ENCODE peak calls at places on chromosomes 11 and 22, in seven cellular contexts. J is lower lobe of right lung, X is AG04449, S is GM20000, U is AG09309, V is uterus, C is transverse colon. T is an unnamed sample.

GRCh38 chr11:47127213-47127612 is 49.5 kb downstream of the ARFGAP2 start:
- DNase-seq in S (no peak), U (no peak), V (no peak), C (no peak), X (no peak), J (no peak), T (no peak)

GRCh38 chr11:16148301-16148787 is 208.0 kb downstream of the SOX6 start:
- DNase-seq in C (no peak), X (no peak), V (no peak), S (no peak), J (no peak), U (no peak), T (no peak)

GRCh38 chr11:16292167-16292859 is 64.0 kb downstream of the SOX6 start:
- DNase-seq in C (no peak), S (no peak), J (no peak), X (no peak), V (no peak), U (no peak), T (no peak)

GRCh38 chr22:27561301-27561820 is 240.2 kb downstream of the MN1 start:
- DNase-seq in U (no peak), S (no peak), V (no peak), J (no peak), C (no peak), X (no peak), T (no peak)

GRCh38 chr11:59174664-59175033 is 2.7 kb downstream of the DTX4 start:
- DNase-seq in X (no peak), C (peak), V (no peak), S (no peak), U (peak), J (no peak), T (peak)

GRCh38 chr22:46697811-46698515 is 40.1 kb downstream of the CERK start:
- DNase-seq in C (no peak), U (no peak), V (no peak), J (no peak), X (no peak), S (no peak), T (no peak)

GRCh38 chr22:42473484-42474193 is 41.4 kb upstream of the NFAM1 start:
- DNase-seq in S (peak), X (no peak), V (no peak), J (no peak), C (no peak), U (peak), T (peak)

GRCh38 chr11:113578715-113579250 is 103.6 kb upstream of the DRD2 start:
- DNase-seq in S (no peak), C (no peak), X (no peak), U (no peak), J (no peak), V (no peak), T (no peak)

GRCh38 chr11:108565653-108566052 is 27.9 kb downstream of the EXPH5 start:
- DNase-seq in U (no peak), V (no peak), S (no peak), J (no peak), C (no peak), X (no peak), T (no peak)

GRCh38 chr11:746289-747175 is 732 bp upstream of the TALDO1 start:
- DNase-seq in S (no peak), V (no peak), X (no peak), U (no peak), J (no peak), C (no peak), T (no peak)

GRCh38 chr11:100151944-100152343 is 535.1 kb upstream of the ARHGAP42 start:
- DNase-seq in C (no peak), J (no peak), U (no peak), X (no peak), S (no peak), V (no peak), T (no peak)

DNA sequence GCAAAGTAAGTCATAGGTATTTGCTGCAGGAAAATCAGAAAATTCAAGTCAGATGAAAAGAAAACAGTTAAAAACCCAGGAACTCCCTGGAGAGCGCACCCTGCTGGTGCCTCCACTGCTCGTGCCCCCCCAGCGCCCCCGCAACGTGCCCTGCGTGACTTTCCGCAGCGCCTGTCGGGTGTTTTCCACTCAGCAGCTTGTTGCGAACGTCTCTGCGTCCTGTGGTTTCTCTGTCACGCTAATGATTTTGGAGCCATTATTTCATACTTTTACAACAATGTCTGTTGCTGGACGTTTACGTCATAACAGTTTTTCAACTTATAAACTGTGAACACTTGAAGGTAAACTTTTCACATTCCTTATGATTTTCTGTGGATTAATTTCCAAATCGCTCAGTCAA is 5.0 kb downstream of the CRELD2 start:
- DNase-seq in S (no peak), V (no peak), C (no peak), J (no peak), X (no peak), U (no peak), T (no peak)
- TF ChIP-seq CTCF in S (no peak), V (no peak), C (no peak), J (no peak), X (no peak), U (no peak), T (no peak)

GRCh38 chr22:50699754-50700386 is 27.2 kb downstream of the SHANK3 start:
- DNase-seq in S (no peak), J (peak), V (no peak), U (no peak), C (no peak), X (no peak), T (no peak)
- TF ChIP-seq CTCF in S (no peak), J (no peak), V (no peak), U (no peak), C (no peak), X (no peak), T (no peak)

GRCh38 chr22:23787600-23787896 is 782 bp downstream of the SMARCB1 start:
- DNase-seq in S (no peak), U (no peak), V (no peak), X (no peak), J (no peak), C (no peak), T (no peak)

GRCh38 chr22:23790819-23791736 is 4.3 kb downstream of the SMARCB1 start:
- DNase-seq in V (peak), S (peak), C (no peak), X (no peak), U (peak), J (peak), T (no peak)

GRCh38 chr22:23787910-23788309 is 1.1 kb downstream of the SMARCB1 start:
- DNase-seq in X (no peak), C (no peak), U (no peak), S (no peak), V (no peak), J (peak), T (no peak)

GRCh38 chr22:23789121-23789520 is 2.4 kb downstream of the SMARCB1 start:
- DNase-seq in V (no peak), X (no peak), S (peak), J (no peak), C (no peak), U (no peak), T (no peak)

GRCh38 chr22:23789638-23790037 is 2.9 kb downstream of the SMARCB1 start:
- DNase-seq in X (no peak), S (peak), J (peak), U (no peak), V (no peak), C (no peak), T (no peak)
- TF ChIP-seq CTCF in X (no peak), S (no peak), J (no peak), U (no peak), V (no peak), C (no peak), T (no peak)

GRCh38 chr22:30435674-30436126 is 10.1 kb downstream of the MTFP1 start:
- DNase-seq in J (peak), V (peak), C (peak), U (no peak), S (peak), X (no peak), T (no peak)
- TF ChIP-seq CTCF in J (peak), V (no peak), C (no peak), U (no peak), S (no peak), X (no peak), T (no peak)

DNA sequence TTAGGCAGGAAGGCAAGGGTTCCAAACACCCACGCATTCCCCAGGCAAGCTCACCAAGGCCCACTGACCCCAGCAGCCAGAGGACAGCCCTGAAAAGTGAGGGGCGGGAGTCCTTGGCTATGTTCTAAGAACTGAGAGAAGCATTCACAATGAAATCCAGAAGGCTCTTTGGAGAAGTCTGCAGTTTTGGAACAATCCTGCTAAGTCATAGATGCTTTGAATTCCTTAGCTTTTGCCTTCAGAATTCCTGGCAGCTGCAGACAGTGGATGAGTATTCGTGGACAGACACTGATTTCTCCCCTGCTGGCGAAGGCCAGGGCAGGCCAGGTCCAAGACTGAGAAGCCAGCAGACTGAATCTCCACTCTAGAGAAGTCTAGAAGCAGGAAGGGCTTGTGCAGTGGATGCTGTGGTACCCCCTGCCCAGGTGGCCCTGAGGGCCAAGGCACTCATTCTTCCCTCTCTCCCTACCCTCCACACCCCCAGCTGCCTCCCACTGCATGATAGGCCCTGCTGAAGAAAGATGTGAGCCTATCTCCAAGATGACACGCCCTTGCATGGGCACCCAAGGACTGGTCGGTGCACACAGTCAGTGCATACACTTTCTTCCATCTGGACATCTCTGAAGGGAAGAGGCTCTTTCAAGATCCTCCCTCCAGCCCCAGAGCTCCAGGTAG is 133.2 kb upstream of the TEAD1 start:
- DNase-seq in X (peak), S (no peak), U (peak), V (peak), C (no peak), J (no peak), T (no peak)
- TF ChIP-seq CTCF in X (peak), S (no peak), U (peak), V (no peak), C (no peak), J (no peak), T (no peak)

GRCh38 chr22:48754611-48755331 is 1072.9 kb downstream of the BRD1 start:
- DNase-seq in J (peak), X (no peak), C (no peak), U (no peak), S (no peak), V (no peak), T (no peak)
- TF ChIP-seq CTCF in J (no peak), X (no peak), C (no peak), U (no peak), S (no peak), V (no peak), T (no peak)

DNA sequence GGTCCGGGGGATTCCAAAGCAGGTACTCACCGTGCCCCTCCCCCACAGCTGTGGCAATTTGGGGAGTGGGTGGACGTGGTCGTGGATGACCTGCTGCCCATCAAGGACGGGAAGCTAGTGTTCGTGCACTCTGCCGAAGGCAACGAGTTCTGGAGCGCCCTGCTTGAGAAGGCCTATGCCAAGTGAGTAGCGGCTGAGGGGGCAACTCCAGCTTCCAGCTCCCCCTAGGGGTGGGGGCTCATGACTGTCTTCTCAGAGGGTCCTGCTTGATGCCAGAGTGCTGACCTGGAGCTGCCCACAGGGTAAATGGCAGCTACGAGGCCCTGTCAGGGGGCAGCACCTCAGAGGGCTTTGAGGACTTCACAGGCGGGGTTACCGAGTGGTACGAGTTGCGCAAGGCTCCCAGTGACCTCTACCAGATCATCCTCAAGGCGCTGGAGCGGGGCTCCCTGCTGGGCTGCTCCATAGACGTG is 4.2 kb downstream of the CAPN1 start:
- DNase-seq in C (no peak), X (no peak), J (no peak), U (no peak), V (no peak), S (no peak), T (no peak)
- TF ChIP-seq CTCF in C (no peak), X (no peak), J (no peak), U (no peak), V (no peak), S (no peak), T (peak)

DNA sequence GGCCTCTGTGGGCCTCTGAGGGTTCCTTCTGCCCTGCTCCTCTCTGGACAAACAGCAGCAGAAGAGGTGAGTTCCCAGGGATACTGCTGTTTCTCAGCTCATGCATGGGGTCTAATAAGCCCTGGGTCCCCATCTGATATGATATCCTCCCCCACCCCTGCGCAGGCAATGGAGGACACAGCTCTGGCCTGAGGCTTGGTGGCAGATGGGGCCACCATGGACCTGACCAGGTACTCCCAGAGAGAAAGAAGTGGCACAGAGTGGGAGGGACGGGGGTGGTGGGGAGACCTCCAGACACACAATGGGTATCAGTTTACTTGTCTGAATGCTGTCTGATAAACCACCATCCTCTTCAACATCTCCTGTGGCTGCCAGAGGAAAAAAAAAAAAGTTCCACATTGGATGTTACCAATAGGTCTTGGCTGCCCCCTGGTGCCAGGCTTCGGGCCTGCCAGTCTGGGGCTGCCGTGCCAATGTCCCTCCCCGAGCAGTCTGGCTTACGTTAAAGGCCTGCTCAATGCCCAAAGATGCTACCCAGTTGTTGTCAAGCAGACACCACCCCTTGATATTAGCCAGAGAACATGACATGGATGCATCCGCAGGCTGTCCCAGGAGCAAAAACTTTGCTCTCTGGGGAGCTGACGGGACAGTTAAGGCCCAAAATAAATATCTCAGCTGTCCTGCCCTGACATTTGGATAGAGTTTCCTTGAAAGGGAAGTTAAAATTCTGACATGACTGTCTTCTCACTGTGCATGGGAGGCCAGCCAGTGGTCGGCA is 27.9 kb upstream of the ABCC8 start:
- DNase-seq in S (peak), V (peak), U (peak), C (peak), X (no peak), J (peak), T (peak)
- TF ChIP-seq CTCF in S (peak), V (peak), U (peak), C (peak), X (peak), J (peak), T (peak)

DNA sequence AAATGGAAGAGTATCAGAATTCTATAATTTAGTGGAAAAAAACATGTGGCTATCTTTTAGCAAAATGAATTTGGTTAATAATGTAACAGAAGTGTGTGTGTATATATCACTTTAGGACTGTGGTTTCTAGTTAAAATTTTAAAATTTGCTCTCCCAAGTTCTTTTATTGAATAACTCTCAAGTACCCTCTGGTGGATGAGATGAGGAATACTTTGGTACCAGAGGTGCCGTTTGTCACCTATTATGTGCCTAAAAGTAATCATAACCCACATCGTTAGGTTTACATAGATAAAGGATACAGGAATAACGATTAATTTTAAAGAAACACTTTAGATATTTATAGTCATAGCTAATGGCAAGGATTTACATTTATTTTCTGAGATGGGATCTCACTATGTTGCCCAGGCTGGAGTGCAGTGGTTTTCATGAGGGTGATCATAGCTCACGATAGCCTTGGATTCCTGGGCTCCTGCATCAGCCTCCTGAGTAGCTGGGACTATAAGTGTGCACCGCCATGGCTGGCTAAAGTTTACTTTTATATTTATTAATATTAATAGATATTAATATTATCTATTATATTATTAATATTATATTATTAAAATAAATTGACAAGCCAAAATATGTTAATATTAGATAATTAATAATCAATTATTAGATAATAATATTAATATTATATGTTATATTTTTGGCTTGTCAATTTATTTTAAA is 66.7 kb upstream of the CAPRIN1 start:
- DNase-seq in C (no peak), X (no peak), S (no peak), V (no peak), J (no peak), U (no peak), T (no peak)
- TF ChIP-seq CTCF in C (no peak), X (no peak), S (no peak), V (no peak), J (no peak), U (no peak), T (no peak)

GRCh38 chr11:18524248-18524647 is 2.5 kb downstream of the TSG101 start:
- DNase-seq in X (no peak), S (no peak), V (no peak), U (no peak), J (no peak), C (no peak), T (no peak)

GRCh38 chr11:18526130-18526520 is 617 bp downstream of the TSG101 start:
- DNase-seq in V (no peak), X (no peak), J (no peak), S (no peak), C (no peak), U (no peak), T (no peak)

GRCh38 chr11:18521123-18521522 is 5.6 kb downstream of the TSG101 start:
- DNase-seq in V (no peak), S (no peak), X (no peak), J (no peak), C (no peak), U (no peak), T (no peak)

GRCh38 chr11:18523079-18523478 is 3.7 kb downstream of the TSG101 start:
- DNase-seq in U (no peak), X (no peak), J (no peak), S (no peak), C (no peak), V (no peak), T (no peak)

DNA sequence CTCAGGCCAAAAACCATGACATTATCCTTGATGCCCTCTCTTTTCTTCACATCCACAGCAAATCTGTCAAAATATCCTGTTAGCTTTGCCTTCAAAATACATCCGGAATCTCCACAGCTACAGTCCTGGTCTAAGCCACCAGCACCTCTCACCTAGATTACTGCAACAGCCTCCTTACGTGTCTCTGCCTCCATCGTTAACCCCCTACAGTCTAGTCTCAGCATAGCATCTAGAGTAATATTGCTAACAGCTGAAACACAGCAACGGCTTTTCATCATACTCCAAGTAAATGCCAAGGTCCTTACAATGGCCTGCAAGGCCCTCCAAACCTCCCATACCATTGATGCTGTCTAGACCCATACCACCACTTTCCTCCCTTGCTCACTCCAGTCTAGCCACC is 4.4 kb downstream of the TSG101 start:
- DNase-seq in J (no peak), S (no peak), U (no peak), C (no peak), X (no peak), V (no peak), T (peak)
- TF ChIP-seq CTCF in J (no peak), S (peak), U (no peak), C (no peak), X (no peak), V (no peak), T (peak)

T was measured in Calu3.